ENCODE peak calls at places on chromosomes 7 and 10, in seven cellular contexts. G, R, C, U, J, Q and M are unnamed samples. For H3K9me3 and H3K36me3, the result is how much of the 10 kb centered on the place peaks cover.

GRCh38 chr7:106767073-106767472 is 98.0 kb upstream of the PIK3CG start:
- DNase-seq in G (no peak), R (no peak), C (no peak), U (no peak), J (no peak), Q (no peak), M (no peak)

GRCh38 chr10:132110091-132110490 is 44.3 kb downstream of the JAKMIP3 start:
- DNase-seq in G (no peak), R (no peak), C (peak), U (no peak), J (no peak), Q (no peak), M (no peak)

GRCh38 chr10:132527338-132528063 is 10.1 kb upstream of the INPP5A start:
- DNase-seq in G (no peak), R (no peak), C (no peak), U (no peak), J (no peak), Q (no peak), M (peak)

GRCh38 chr7:27423290-27423689 is 180.7 kb downstream of the EVX1 start:
- DNase-seq in G (no peak), R (no peak), C (peak), U (no peak), J (no peak), Q (no peak), M (peak)

GRCh38 chr7:108093903-108094302 is 36.3 kb downstream of the LAMB4 start:
- DNase-seq in G (no peak), R (no peak), C (no peak), U (no peak), J (no peak), Q (no peak), M (no peak)

GRCh38 chr7:16891338-16891737 is 9.6 kb upstream of the AGR3 start:
- DNase-seq in G (peak), R (no peak), C (peak), U (no peak), J (no peak), Q (no peak), M (peak)

GRCh38 chr7:48280100-48280499 is 108.8 kb downstream of the ABCA13 start:
- DNase-seq in G (no peak), R (no peak), C (no peak), U (no peak), J (no peak), Q (no peak), M (no peak)

GRCh38 chr7:79420464-79420863 is 33.0 kb downstream of the MAGI2 start:
- DNase-seq in G (no peak), R (no peak), C (no peak), U (no peak), J (no peak), Q (no peak), M (no peak)

GRCh38 chr7:132317856-132318255 is 258.4 kb downstream of the PLXNA4 start:
- DNase-seq in G (no peak), R (no peak), C (no peak), U (no peak), J (no peak), Q (no peak), M (no peak)

GRCh38 chr10:132960651-132961419 is 18.5 kb upstream of the CFAP46 start:
- DNase-seq in G (no peak), R (no peak), C (no peak), U (no peak), J (peak), Q (no peak), M (no peak)

GRCh38 chr7:134787064-134787463 is 7.6 kb downstream of the CALD1 start:
- DNase-seq in G (no peak), R (no peak), C (no peak), U (no peak), J (no peak), Q (no peak), M (no peak)

GRCh38 chr10:114876602-114877300 is 55.2 kb downstream of the FHIP2A start:
- DNase-seq in G (peak), R (peak), C (peak), U (peak), J (peak), Q (peak), M (peak)

GRCh38 chr7:142906643-142907042 is 21.1 kb upstream of the TRPV6 start:
- DNase-seq in G (no peak), R (no peak), C (no peak), U (no peak), J (no peak), Q (no peak), M (no peak)

GRCh38 chr10:105974803-105975456 is 1189.6 kb downstream of the SORCS1 start:
- DNase-seq in G (no peak), R (no peak), C (peak), U (no peak), J (no peak), Q (no peak), M (no peak)

GRCh38 chr10:92857904-92858514 is 9.7 kb downstream of the EXOC6 start:
- DNase-seq in G (no peak), R (no peak), C (no peak), U (no peak), J (peak), Q (no peak), M (no peak)

GRCh38 chr7:15007507-15007906 is 105.0 kb upstream of the DGKB start:
- DNase-seq in G (no peak), R (no peak), C (no peak), U (peak), J (peak), Q (no peak), M (no peak)

GRCh38 chr7:40763319-40764287 is 628.8 kb downstream of the SUGCT start:
- DNase-seq in G (no peak), R (no peak), C (no peak), U (no peak), J (peak), Q (no peak), M (no peak)

GRCh38 chr7:28151965-28152364 is 28.6 kb downstream of the JAZF1 start:
- DNase-seq in G (peak), R (no peak), C (no peak), U (no peak), J (no peak), Q (no peak), M (no peak)

GRCh38 chr7:154647625-154648024 is 355.3 kb downstream of the PAXIP1 start:
- DNase-seq in G (no peak), R (no peak), C (no peak), U (no peak), J (no peak), Q (no peak), M (no peak)

GRCh38 chr7:155412416-155413253 is 45.3 kb upstream of the EN2 start:
- DNase-seq in G (no peak), R (no peak), C (peak), U (no peak), J (peak), Q (no peak), M (peak)

GRCh38 chr7:131606346-131607290 is 50.2 kb upstream of the PODXL start:
- DNase-seq in G (no peak), R (no peak), C (no peak), U (no peak), J (no peak), Q (peak), M (no peak)

GRCh38 chr10:103153302-103153759 is 39.7 kb downstream of the NT5C2 start:
- DNase-seq in G (no peak), R (no peak), C (no peak), U (no peak), J (no peak), Q (peak), M (no peak)

GRCh38 chr10:104521901-104522827 is 118.9 kb upstream of the SORCS3 start:
- DNase-seq in G (no peak), R (no peak), C (no peak), U (no peak), J (peak), Q (no peak), M (no peak)

GRCh38 chr7:910931-911431 is 34.6 kb downstream of the GET4 start:
- DNase-seq in G (no peak), R (no peak), C (no peak), U (no peak), J (no peak), Q (no peak), M (no peak)

GRCh38 chr7:110856704-110857103 is 234.2 kb upstream of the LRRN3 start:
- DNase-seq in G (no peak), R (no peak), C (no peak), U (no peak), J (no peak), Q (no peak), M (no peak)

GRCh38 chr10:104387130-104387888 is 33.7 kb downstream of the CFAP58 start:
- DNase-seq in G (no peak), R (no peak), C (no peak), U (no peak), J (no peak), Q (no peak), M (no peak)

GRCh38 chr10:91088300-91089140 is 131.9 kb upstream of the PCGF5 start:
- DNase-seq in G (no peak), R (no peak), C (no peak), U (no peak), J (no peak), Q (no peak), M (no peak)

GRCh38 chr10:22988581-22989360 is 60.9 kb downstream of the ARMC3 start:
- DNase-seq in G (peak), R (peak), C (peak), U (no peak), J (peak), Q (peak), M (peak)

GRCh38 chr10:98365698-98366530 is 49.1 kb downstream of the PYROXD2 start:
- DNase-seq in G (no peak), R (no peak), C (no peak), U (no peak), J (no peak), Q (no peak), M (no peak)

GRCh38 chr10:71582019-71582418 is 137.6 kb downstream of the C10orf105 start:
- DNase-seq in G (no peak), R (no peak), C (no peak), U (no peak), J (no peak), Q (no peak), M (no peak)

GRCh38 chr7:131250331-131250730 is 77.3 kb upstream of the MKLN1 start:
- DNase-seq in G (no peak), R (no peak), C (no peak), U (no peak), J (no peak), Q (no peak), M (no peak)

GRCh38 chr10:60883187-60883586 is 60.8 kb downstream of the RHOBTB1 start:
- DNase-seq in G (no peak), R (no peak), C (peak), U (no peak), J (peak), Q (no peak), M (peak)

GRCh38 chr10:124495176-124495575 is 33.6 kb downstream of the LHPP start:
- DNase-seq in G (no peak), R (no peak), C (no peak), U (no peak), J (no peak), Q (no peak), M (no peak)

GRCh38 chr10:47374611-47375536 is 9.2 kb downstream of the ZNF488 start:
- DNase-seq in G (no peak), R (no peak), C (peak), U (no peak), J (no peak), Q (peak), M (no peak)

GRCh38 chr7:149870701-149871483 is 2.9 kb upstream of the ATP6V0E2 start:
- DNase-seq in G (no peak), R (no peak), C (no peak), U (no peak), J (no peak), Q (no peak), M (no peak)

GRCh38 chr10:132059760-132060508 is 5.8 kb upstream of the JAKMIP3 start:
- DNase-seq in G (no peak), R (no peak), C (peak), U (no peak), J (no peak), Q (no peak), M (no peak)

GRCh38 chr7:4265056-4265455 is 417.0 kb upstream of the FOXK1 start:
- DNase-seq in G (no peak), R (no peak), C (no peak), U (no peak), J (no peak), Q (no peak), M (no peak)

DNA sequence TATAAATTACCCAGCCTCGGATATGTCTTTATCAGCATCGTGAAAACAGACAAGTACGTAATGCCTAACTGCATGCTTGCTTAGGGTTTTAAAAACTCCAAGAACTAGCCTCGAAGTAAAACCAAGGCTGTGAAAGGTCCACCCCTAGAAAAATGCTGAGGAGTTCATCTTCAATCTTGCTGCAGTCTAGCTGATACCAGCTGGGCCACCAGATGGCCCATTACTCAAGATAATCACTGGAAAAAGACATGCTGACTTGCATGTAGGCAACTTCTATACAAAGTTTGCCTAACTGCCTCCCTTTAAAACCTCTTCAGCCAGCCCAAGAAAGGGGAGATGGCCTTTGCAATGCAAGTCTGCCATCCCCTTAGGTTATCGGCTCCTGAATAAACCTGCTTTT is 614.1 kb downstream of the GALNT17 start:
- DNase-seq in G (no peak), R (no peak), C (no peak), U (no peak), J (no peak), Q (no peak), M (no peak)
- H3K9me3 ChIP-seq in G (under half), R (under half), C (under half), U (under half), J (under half), Q (under half), M (under half)

DNA sequence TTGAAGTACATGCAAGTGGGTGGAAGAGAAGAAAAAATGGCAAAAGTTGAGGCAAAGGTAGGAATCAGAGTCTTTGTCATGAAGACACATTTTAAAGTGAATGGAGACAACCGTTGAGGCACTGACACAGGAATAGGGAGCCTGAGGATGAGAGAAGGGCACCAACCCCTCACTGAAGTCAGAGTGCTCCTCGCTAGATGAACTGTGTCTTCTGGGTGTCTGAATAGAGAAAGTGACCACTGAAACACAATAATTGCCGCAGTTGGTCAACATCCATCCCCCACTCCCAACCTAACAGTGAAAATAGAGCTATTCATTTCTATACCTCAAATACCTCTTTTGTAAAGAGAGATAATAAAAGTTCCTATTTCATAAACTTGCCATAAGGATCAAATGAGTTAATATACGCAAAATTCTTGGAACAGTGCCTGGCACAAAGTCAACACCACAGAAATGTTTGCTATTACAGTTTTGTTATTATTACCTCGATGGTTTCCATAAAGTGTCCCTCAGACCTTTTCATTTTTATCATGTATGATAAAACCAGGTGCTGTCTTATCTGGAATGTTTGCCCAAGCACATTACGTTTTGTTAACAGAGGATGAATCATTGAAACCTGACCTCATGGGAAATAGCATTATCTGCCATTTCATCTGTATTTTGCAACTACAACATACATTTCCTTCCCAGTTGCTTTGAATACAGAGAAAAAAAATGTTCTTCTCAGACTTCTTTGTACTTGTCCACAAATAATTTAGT is 61.8 kb upstream of the SP4 start:
- DNase-seq in G (no peak), R (no peak), C (peak), U (no peak), J (no peak), Q (no peak), M (no peak)
- TF ChIP-seq EP300 in G (no peak), R (no peak), C (no peak), U (no peak), J (no peak), Q (no peak), M (no peak)

GRCh38 chr10:325282-325681 is 190.0 kb downstream of the ZMYND11 start:
- DNase-seq in G (no peak), R (no peak), C (no peak), U (no peak), J (no peak), Q (no peak), M (no peak)
- H3K36me3 ChIP-seq in G (under half), R (half or more), C (under half), U (under half), J (under half), Q (under half), M (under half)

GRCh38 chr10:130394832-130395231 is 258.6 kb downstream of the GLRX3 start:
- DNase-seq in G (no peak), R (no peak), C (peak), U (no peak), J (no peak), Q (no peak), M (no peak)

GRCh38 chr10:130398090-130398994 is 262.2 kb downstream of the GLRX3 start:
- DNase-seq in G (no peak), R (no peak), C (no peak), U (no peak), J (no peak), Q (no peak), M (no peak)

GRCh38 chr10:130393342-130393741 is 257.2 kb downstream of the GLRX3 start:
- DNase-seq in G (no peak), R (no peak), C (peak), U (no peak), J (no peak), Q (no peak), M (no peak)

GRCh38 chr10:130396044-130396443 is 259.9 kb downstream of the GLRX3 start:
- DNase-seq in G (no peak), R (no peak), C (no peak), U (no peak), J (no peak), Q (no peak), M (no peak)

DNA sequence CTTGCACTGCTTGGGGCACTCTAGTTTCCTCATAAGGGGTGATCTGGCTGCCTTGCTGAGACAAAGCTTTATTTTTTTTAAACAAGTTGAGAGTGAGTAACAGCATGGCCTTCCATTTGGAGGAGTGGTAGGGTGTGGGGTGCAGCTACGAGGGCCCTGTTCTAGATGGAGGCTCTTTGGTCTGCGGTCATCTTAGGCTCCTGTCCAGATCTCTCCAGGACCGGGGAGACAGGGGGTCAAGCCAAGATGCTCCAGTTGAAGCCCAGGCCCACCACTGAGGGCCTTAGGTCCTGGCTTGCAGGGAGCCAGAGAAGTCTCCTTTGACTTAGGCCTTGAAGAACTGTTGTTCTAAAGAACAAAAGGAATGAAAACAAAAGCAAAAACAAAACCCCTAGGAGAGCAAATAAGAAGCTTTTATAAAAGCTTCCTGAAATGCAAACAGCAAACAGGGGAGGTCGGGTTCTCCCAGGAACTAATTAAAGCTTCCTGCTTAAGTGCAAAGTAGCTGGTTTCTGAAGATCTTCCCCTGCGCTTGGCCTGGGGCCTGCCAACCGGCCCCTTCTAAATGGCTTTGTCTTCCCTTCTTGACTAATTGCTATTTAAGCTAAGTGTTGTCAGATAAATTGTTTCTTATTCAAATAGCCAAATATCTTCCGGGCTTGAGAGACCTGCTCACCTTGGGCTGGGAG is 259.2 kb downstream of the GLRX3 start:
- DNase-seq in G (no peak), R (no peak), C (peak), U (no peak), J (no peak), Q (no peak), M (no peak)
- H3K9me3 ChIP-seq in G (under half), R (under half), C (half or more), U (under half), J (under half), Q (under half), M (under half)